ENCODE peak calls at places on chromosomes 11 and 22, in six cellular contexts. N is COLO829, F is kidney glomerular epithelial cell, X is HFFc6, L is ovary, G is dorsolateral prefrontal cortex. D is an unnamed sample.

GRCh38 chr11:114478768-114479167 is 39.5 kb downstream of the REXO2 start:
- DNase-seq in X (no peak), F (no peak), G (no peak), L (no peak), N (peak), D (no peak)

GRCh38 chr22:39558254-39558727 is 12.3 kb upstream of the CACNA1I start:
- DNase-seq in F (no peak), X (no peak), L (no peak), N (no peak), G (no peak), D (no peak)

GRCh38 chr22:16563555-16564520 is 28.8 kb downstream of the CCT8L2 start:
- DNase-seq in L (no peak), N (no peak), X (no peak), G (no peak), F (no peak), D (no peak)

GRCh38 chr11:74018331-74019005 is 9.6 kb upstream of the UCP3 start:
- DNase-seq in X (peak), L (peak), G (peak), F (no peak), N (no peak), D (peak)

GRCh38 chr11:59112494-59112893 is 5.5 kb downstream of the FAM111B start:
- DNase-seq in L (no peak), F (no peak), G (no peak), N (no peak), X (no peak), D (no peak)

GRCh38 chr11:9838229-9838628 is 174.4 kb downstream of the SWAP70 start:
- DNase-seq in G (no peak), F (no peak), N (no peak), X (peak), L (no peak), D (no peak)

GRCh38 chr11:88656960-88657738 is 319.6 kb upstream of the CTSC start:
- DNase-seq in G (no peak), N (no peak), X (no peak), L (no peak), F (no peak), D (no peak)

GRCh38 chr11:45025716-45026492 is 75.2 kb upstream of the TP53I11 start:
- DNase-seq in G (peak), X (no peak), F (no peak), N (no peak), L (no peak), D (peak)

GRCh38 chr11:23727821-23728220 is 769.0 kb upstream of the LUZP2 start:
- DNase-seq in F (peak), L (no peak), X (no peak), N (peak), G (no peak), D (no peak)

GRCh38 chr22:20571531-20572007 is 64.2 kb downstream of the MED15 start:
- DNase-seq in N (no peak), F (no peak), L (no peak), G (no peak), X (no peak), D (no peak)

GRCh38 chr22:31137721-31138120 is 2.6 kb downstream of the PLA2G3 start:
- DNase-seq in F (no peak), L (no peak), N (no peak), G (no peak), X (no peak), D (no peak)

GRCh38 chr11:80586464-80586863 is 1145.6 kb upstream of the TENM4 start:
- DNase-seq in G (no peak), X (no peak), L (no peak), N (no peak), F (no peak), D (no peak)

GRCh38 chr11:35485656-35486318 is 39.6 kb downstream of the PAMR1 start:
- DNase-seq in F (peak), X (peak), N (peak), G (peak), L (peak), D (peak)

GRCh38 chr11:13448876-13449275 is 14.1 kb downstream of the BTBD10 start:
- DNase-seq in F (no peak), X (no peak), G (no peak), L (no peak), N (no peak), D (no peak)

GRCh38 chr11:94946812-94947211 is 26.5 kb downstream of the CWC15 start:
- DNase-seq in F (no peak), X (no peak), N (no peak), L (no peak), G (no peak), D (no peak)

GRCh38 chr22:46057206-46057605 is 80.2 kb upstream of the WNT7B start:
- DNase-seq in L (peak), F (no peak), N (no peak), X (no peak), G (peak), D (peak)

GRCh38 chr11:5891216-5891800 is 1.7 kb upstream of the OR52E5 start:
- DNase-seq in G (no peak), X (no peak), F (peak), N (peak), L (no peak), D (no peak)

GRCh38 chr11:120326228-120326627 is 1.1 kb downstream of the TLCD5 start:
- DNase-seq in N (no peak), X (peak), G (no peak), L (no peak), F (no peak), D (no peak)

GRCh38 chr22:36453266-36453607 is 28.2 kb downstream of the TXN2 start:
- DNase-seq in F (no peak), G (no peak), N (no peak), X (no peak), L (no peak), D (no peak)

GRCh38 chr11:120223793-120224192 is 13.0 kb downstream of the OAF start:
- DNase-seq in L (no peak), G (no peak), F (no peak), N (no peak), X (no peak), D (no peak)

GRCh38 chr11:107457205-107457557 is 444 bp downstream of the CWF19L2 start:
- DNase-seq in G (no peak), L (no peak), N (peak), X (no peak), F (no peak), D (no peak)

GRCh38 chr22:44621401-44622146 is 80.4 kb upstream of the PRR5 start:
- DNase-seq in X (no peak), G (no peak), N (no peak), F (no peak), L (peak), D (no peak)

GRCh38 chr22:19982991-19983578 is 33.5 kb downstream of the ARVCF start:
- DNase-seq in L (peak), G (no peak), N (no peak), X (no peak), F (no peak), D (no peak)

GRCh38 chr11:9719949-9720646 is 56.2 kb downstream of the SWAP70 start:
- DNase-seq in N (peak), G (no peak), L (no peak), X (no peak), F (no peak), D (no peak)

GRCh38 chr11:86910592-86910991 is 44.6 kb downstream of the FZD4 start:
- DNase-seq in F (peak), X (no peak), L (no peak), N (no peak), G (no peak), D (no peak)

GRCh38 chr22:38228326-38228872 is 26.6 kb downstream of the MAFF start:
- DNase-seq in L (no peak), G (no peak), F (no peak), N (no peak), X (no peak), D (no peak)

GRCh38 chr11:8802263-8802662 is 108.7 kb upstream of the AKIP1 start:
- DNase-seq in N (no peak), L (no peak), X (no peak), G (no peak), F (no peak), D (no peak)

GRCh38 chr11:123760894-123761293 is 6.6 kb upstream of the OR6X1 start:
- DNase-seq in N (no peak), L (no peak), F (no peak), X (no peak), G (no peak), D (no peak)

GRCh38 chr11:114132944-114133394 is 73.5 kb downstream of the ZBTB16 start:
- DNase-seq in X (peak), F (no peak), N (no peak), L (peak), G (no peak), D (no peak)

GRCh38 chr11:111300569-111300968 is 2.2 kb downstream of the POU2AF3 start:
- DNase-seq in L (no peak), G (no peak), F (no peak), N (no peak), X (no peak), D (no peak)

GRCh38 chr11:74681686-74682651 is 49.3 kb downstream of the CHRDL2 start:
- DNase-seq in N (no peak), F (no peak), G (no peak), X (no peak), L (peak), D (peak)

GRCh38 chr22:21044931-21045584 is 688 bp upstream of the LRRC74B start:
- DNase-seq in F (no peak), L (no peak), G (peak), X (peak), N (no peak), D (no peak)

GRCh38 chr11:2083411-2083810 is 55.8 kb downstream of the IGF2 start:
- DNase-seq in G (no peak), N (no peak), L (no peak), X (no peak), F (no peak), D (no peak)

GRCh38 chr11:3165152-3165705 is at the start of gene OSBPL5:
- DNase-seq in X (peak), F (peak), L (peak), N (peak), G (peak), D (peak)

GRCh38 chr11:35404397-35404775 is 15.0 kb downstream of the SLC1A2 start:
- DNase-seq in G (no peak), X (peak), F (no peak), L (no peak), N (peak), D (no peak)

GRCh38 chr11:69339916-69340565 is 46.1 kb downstream of the MYEOV start:
- DNase-seq in F (no peak), X (no peak), L (no peak), N (no peak), G (no peak), D (no peak)

GRCh38 chr11:124740277-124740882 is 638 bp downstream of the NRGN start:
- DNase-seq in X (no peak), L (no peak), F (no peak), G (peak), N (peak), D (no peak)

GRCh38 chr22:45164217-45165123 is 745 bp downstream of the NUP50 start:
- DNase-seq in X (no peak), N (no peak), F (no peak), L (peak), G (no peak), D (no peak)

GRCh38 chr22:39818050-39818449 is 75.5 kb downstream of the ENTHD1 start:
- DNase-seq in L (no peak), X (peak), N (no peak), G (no peak), F (no peak), D (no peak)